ENCODE peak calls at places on chromosomes 7 and 10, in five cellular contexts. W is fibroblast of lung; Z is A549; Q is effector memory CD4-positive, alpha-beta T cell; A is esophagus muscularis mucosa. B is an unnamed sample. For H3K4me1 and H3K9me3, the result is how much of the 10 kb centered on the place peaks cover.

GRCh38 chr10:102436312-102436711 is 3.9 kb upstream of the CUEDC2 start:
- DNase-seq in Q (no peak), Z (no peak), A (no peak), W (no peak), B (no peak)

GRCh38 chr7:122315507-122316466 is 11.2 kb upstream of the FEZF1 start:
- DNase-seq in Z (no peak), Q (no peak), W (no peak), A (no peak), B (no peak)

GRCh38 chr7:43869898-43870240 is 552 bp upstream of the MRPS24 start:
- DNase-seq in Q (no peak), Z (peak), W (peak), A (no peak), B (no peak)

GRCh38 chr7:36979810-36980248 is 255.5 kb upstream of the AOAH start:
- DNase-seq in Q (no peak), A (no peak), Z (no peak), W (peak), B (no peak)

GRCh38 chr7:21412291-21412896 is 15.5 kb upstream of the SP4 start:
- DNase-seq in A (no peak), Z (no peak), Q (no peak), W (no peak), B (no peak)

GRCh38 chr10:29736325-29737208 is 101.8 kb upstream of the SVIL start:
- DNase-seq in A (no peak), Z (peak), W (peak), Q (no peak), B (peak)

GRCh38 chr10:72692057-72692891 is at the start of gene MCU:
- DNase-seq in W (peak), Q (peak), Z (peak), A (peak), B (no peak)

GRCh38 chr7:101108330-101108857 is 18.5 kb upstream of the SERPINE1 start:
- DNase-seq in Q (no peak), Z (no peak), A (no peak), W (peak), B (no peak)

GRCh38 chr7:92039900-92040299 is 94.4 kb downstream of the CYP51A1 start:
- DNase-seq in Z (no peak), A (no peak), Q (no peak), W (no peak), B (no peak)

GRCh38 chr7:71539615-71540014 is 407.7 kb downstream of the GALNT17 start:
- DNase-seq in A (no peak), Z (no peak), W (no peak), Q (no peak), B (no peak)

GRCh38 chr7:53431901-53432300 is 396.5 kb downstream of the POM121L12 start:
- DNase-seq in W (no peak), Z (no peak), Q (no peak), A (no peak), B (no peak)

GRCh38 chr10:127576011-127576410 is 26.9 kb downstream of the NPS start:
- DNase-seq in W (no peak), Z (no peak), A (no peak), Q (no peak), B (no peak)

GRCh38 chr10:81847675-81848074 is 27.3 kb upstream of the NRG3 start:
- DNase-seq in W (no peak), Z (no peak), A (no peak), Q (no peak), B (no peak)

GRCh38 chr7:51022821-51023220 is 240.1 kb upstream of the GRB10 start:
- DNase-seq in W (no peak), Q (no peak), A (no peak), Z (no peak), B (no peak)

GRCh38 chr10:128047991-128048826 is 78.0 kb downstream of the MKI67 start:
- DNase-seq in A (no peak), W (peak), Z (no peak), Q (no peak), B (no peak)

GRCh38 chr7:72025381-72025960 is 386.7 kb downstream of the CALN1 start:
- DNase-seq in A (no peak), W (no peak), Z (no peak), Q (no peak), B (no peak)

GRCh38 chr7:131507592-131508331 is 48.7 kb downstream of the PODXL start:
- DNase-seq in Q (peak), Z (peak), A (peak), W (peak), B (peak)

GRCh38 chr7:131511071-131511470 is 45.4 kb downstream of the PODXL start:
- DNase-seq in Z (no peak), Q (no peak), A (peak), W (no peak), B (no peak)

GRCh38 chr7:131509087-131509486 is 47.3 kb downstream of the PODXL start:
- DNase-seq in Q (no peak), A (no peak), Z (no peak), W (no peak), B (no peak)

GRCh38 chr7:131511774-131512535 is 44.5 kb downstream of the PODXL start:
- DNase-seq in W (no peak), Q (no peak), A (peak), Z (no peak), B (no peak)

DNA sequence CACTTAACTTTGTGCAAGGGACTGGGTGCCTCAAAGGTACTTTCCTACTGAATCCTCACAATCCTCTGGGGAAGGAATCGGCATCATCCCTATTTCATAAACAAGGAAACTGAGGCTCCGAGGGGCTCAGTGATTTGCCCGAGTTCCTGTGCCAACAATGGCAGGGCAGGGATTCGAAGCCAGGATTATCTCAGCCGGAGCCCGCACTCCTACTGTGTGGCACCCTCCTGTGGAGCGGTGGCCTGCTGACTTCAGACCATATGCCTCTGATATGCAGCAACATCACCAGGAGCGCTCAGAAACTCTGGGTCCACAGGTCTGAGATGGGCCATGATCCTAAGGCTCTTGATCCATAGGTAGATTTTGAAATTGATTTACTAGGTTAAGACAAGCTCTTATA is 46.6 kb downstream of the PODXL start:
- DNase-seq in Z (no peak), Q (no peak), W (no peak), A (no peak), B (no peak)
- H3K4me1 ChIP-seq in Z (under half), Q (under half), W (under half), A (under half), B (under half)

GRCh38 chr10:52436664-52437063 is 122.6 kb downstream of the DKK1 start:
- DNase-seq in W (peak), A (no peak), Z (no peak), Q (no peak), B (no peak)

GRCh38 chr10:52438119-52438518 is 124.0 kb downstream of the DKK1 start:
- DNase-seq in W (no peak), Z (no peak), A (no peak), Q (no peak), B (no peak)

GRCh38 chr10:52434734-52435133 is 120.7 kb downstream of the DKK1 start:
- DNase-seq in A (no peak), W (no peak), Z (no peak), Q (no peak), B (no peak)

GRCh38 chr10:52440612-52441285 is 126.7 kb downstream of the DKK1 start:
- DNase-seq in Q (no peak), A (no peak), Z (no peak), W (no peak), B (no peak)

DNA sequence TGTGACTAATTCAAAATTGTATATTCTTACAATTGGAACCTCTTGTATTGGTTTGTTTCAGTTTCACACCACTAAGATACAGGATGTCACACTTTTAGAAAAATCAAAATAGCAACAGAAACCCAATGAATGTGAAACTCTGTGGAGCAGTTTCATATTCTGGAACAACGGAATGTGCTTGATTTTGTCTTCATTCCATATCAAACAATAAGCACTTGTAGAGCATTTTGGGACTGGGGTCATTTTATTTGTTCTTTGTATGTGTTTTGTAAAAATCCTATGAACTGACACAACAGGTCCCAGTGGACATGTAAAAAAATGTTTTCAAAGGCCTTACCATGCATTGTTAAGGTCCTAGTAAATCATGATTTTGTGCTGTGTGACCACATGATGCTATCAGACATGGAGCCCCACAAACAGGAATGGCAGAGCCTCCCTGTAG is 123.1 kb downstream of the DKK1 start:
- DNase-seq in Z (no peak), Q (no peak), A (no peak), W (no peak), B (no peak)
- H3K9me3 ChIP-seq in Z (under half), Q (under half), A (under half), W (under half), B (under half)

GRCh38 chr7:1926908-1927306 is 256.8 kb downstream of the ELFN1 start:
- DNase-seq in A (no peak), Z (no peak), W (no peak), Q (no peak), B (no peak)
- H3K4me3 ChIP-seq in A (no peak), Z (no peak), W (no peak), Q (no peak), B (no peak)

DNA sequence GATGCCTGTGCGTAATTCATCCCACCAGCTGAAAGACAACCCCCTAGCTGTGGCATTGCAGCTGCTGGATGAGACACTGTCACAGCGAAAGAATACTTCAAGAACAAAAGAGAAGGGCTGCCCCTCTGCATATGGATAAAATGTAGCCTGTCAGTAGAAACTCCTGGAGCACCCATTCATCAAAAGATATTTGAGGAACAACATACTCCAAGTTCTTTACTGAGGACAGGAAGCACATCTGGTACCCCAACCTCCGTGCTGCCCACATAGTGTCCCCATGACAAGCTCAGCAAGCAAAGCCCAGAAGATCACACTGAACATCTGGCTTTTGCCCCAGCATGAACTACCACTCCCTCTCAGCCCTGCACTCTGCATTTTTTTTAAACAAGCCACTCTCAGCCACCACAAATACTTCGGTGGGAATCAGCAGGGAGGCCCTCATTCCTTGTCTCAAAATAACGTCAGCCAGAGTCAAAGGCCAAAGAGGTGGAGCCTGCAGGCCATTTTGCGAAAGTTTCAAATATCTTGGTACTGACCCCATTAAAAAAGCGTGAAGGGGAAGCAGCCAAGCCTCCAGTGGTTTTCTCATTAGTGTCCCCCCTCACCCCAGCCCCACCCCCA is 1.7 kb downstream of the CREB3L2 start:
- DNase-seq in W (peak), A (no peak), Q (no peak), Z (no peak), B (peak)
- H3K4me1 ChIP-seq in W (under half), A (under half), Q (under half), Z (under half), B (under half)

DNA sequence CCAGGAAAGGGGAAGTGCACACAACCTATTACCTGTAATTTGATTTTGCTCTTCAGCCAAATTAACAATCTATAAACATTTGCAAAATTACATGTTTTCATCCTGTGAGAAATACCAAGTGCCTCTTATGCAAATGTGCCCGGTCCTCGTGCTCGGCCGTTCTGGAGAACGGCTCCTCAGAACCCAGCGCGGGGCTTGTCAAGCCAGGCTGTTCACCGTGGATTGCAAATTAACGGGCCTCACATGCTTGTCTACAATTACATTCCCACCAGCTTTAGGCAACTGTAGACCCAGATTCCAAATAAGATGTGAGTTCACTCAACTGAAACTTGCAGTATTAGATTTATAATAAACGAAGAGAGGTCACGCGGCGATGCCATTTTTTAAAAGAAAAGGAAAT is 8.8 kb downstream of the FOXL3 start:
- DNase-seq in Z (no peak), A (no peak), Q (no peak), W (no peak), B (no peak)
- H3K9me3 ChIP-seq in Z (under half), A (under half), Q (under half), W (under half), B (under half)

GRCh38 chr10:92693534-92693893 is 3.8 kb downstream of the HHEX start:
- DNase-seq in Q (no peak), A (no peak), W (no peak), Z (no peak), B (no peak)
- H3K4me3 ChIP-seq in Q (no peak), A (no peak), W (no peak), Z (no peak), B (no peak)

GRCh38 chr7:158809596-158809995 is 19.7 kb downstream of the ESYT2 start:
- DNase-seq in A (no peak), Q (no peak), W (peak), Z (no peak), B (no peak)
- H3K4me1 ChIP-seq in A (under half), Q (under half), W (under half), Z (under half), B (under half)

DNA sequence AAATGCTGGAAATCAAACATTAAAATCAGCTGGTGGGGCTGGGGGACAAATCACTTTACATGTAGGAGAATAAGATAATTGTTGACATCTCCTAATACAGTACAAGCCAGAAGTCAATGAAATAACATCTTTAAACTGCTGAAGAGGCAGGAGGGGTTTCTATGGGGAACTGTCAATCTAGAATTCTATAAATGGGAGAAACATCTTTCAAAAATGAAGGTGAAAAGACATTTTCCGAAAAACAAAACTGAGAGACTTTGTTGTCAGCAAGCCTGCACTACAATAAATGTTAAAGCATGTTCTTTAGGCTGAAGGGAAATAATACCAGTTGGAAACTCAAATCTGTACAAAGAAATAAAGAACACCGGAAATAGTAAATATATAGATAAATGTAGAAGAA is 17.3 kb upstream of the MSRB2 start:
- DNase-seq in Q (no peak), Z (no peak), A (no peak), W (no peak), B (no peak)
- H3K9me3 ChIP-seq in Q (under half), Z (under half), A (under half), W (under half), B (under half)

DNA sequence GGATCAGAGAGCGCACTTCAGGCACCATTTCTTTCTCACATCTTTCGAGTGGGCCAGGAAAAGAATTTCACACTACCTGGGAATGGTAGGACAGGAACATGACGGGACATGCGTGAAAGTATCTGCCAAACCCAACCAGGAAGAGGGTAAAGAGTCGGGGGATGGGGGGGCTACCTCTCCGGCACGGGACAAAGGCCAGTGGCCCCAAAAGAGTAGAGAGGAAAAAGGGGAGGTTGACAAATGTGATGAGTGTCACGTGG is 830 bp upstream of the BEND7 start:
- DNase-seq in Z (no peak), A (no peak), Q (no peak), W (no peak), B (no peak)
- H3K4me3 ChIP-seq in Z (peak), A (peak), Q (no peak), W (peak), B (peak)

DNA sequence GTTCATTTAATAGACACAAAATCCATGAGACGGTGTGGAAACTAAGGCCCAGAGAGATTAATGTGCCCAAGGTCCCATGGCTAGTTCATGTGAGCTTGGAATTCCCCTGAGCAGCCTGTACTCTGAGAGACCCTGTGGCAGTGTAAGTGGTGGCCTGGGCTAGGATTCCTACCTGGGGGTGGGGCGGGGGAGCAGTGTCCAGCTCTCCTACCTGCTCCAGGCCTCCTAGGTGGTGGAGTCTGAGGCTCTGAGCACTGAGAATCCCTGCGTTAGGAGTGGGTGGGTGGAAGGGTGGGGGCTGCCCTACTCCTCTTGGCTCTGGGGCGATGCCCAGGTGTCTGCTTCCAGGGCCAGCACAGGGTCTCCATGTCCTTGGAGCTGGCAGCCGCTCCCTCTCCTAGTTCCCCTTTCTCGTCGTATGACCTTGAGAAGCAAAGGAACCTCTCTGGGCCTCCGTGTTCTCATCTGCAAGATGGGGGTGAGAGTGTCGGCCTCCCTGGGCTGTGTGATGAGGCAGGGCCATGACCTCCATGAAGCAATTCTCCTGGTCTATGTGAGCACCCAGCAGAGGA is 2.5 kb downstream of the SNCG start:
- DNase-seq in Z (no peak), W (no peak), A (no peak), Q (no peak), B (no peak)
- H3K4me1 ChIP-seq in Z (under half), W (under half), A (under half), Q (under half), B (under half)

B was measured in HAP-1.